ENCODE peak calls at places on chromosome 11, in six cellular contexts. X is trophoblast cell, Q is IMR-90, V is neuronal stem cell, J is mesenchymal stem cell, D is H1. K is an unnamed sample.

GRCh38 chr11:126603486-126603885 is 248.0 kb downstream of the ST3GAL4 start:
- DNase-seq in X (peak; percentile 21), Q (no peak), V (no peak), J (no peak), D (no peak), K (no peak)

GRCh38 chr11:86035164-86035563 is 33.7 kb downstream of the PICALM start:
- DNase-seq in X (no peak), Q (no peak), V (no peak), J (no peak), D (no peak), K (no peak)

GRCh38 chr11:68107689-68108088 is 13.5 kb downstream of the CHKA start:
- DNase-seq in X (no peak), Q (no peak), V (no peak), J (no peak), D (no peak), K (no peak)

GRCh38 chr11:47285969-47286770 is 16.2 kb downstream of the MADD start:
- DNase-seq in X (no peak), Q (no peak), V (no peak), J (no peak), D (no peak), K (no peak)

GRCh38 chr11:65744699-65745042 is 24.1 kb upstream of the RNASEH2C start:
- DNase-seq in X (no peak), Q (no peak), V (no peak), J (no peak), D (no peak), K (no peak)

GRCh38 chr11:92735039-92735438 is 234.4 kb upstream of the MTNR1B start:
- DNase-seq in X (no peak), Q (no peak), V (no peak), J (no peak), D (no peak), K (no peak)

GRCh38 chr11:8577791-8578581 is 16.0 kb downstream of the STK33 start:
- DNase-seq in X (no peak), Q (peak; percentile 43), V (no peak), J (peak; percentile 14), D (no peak), K (no peak)

GRCh38 chr11:10731064-10731680 is 19.9 kb upstream of the CTR9 start:
- DNase-seq in X (no peak), Q (peak; percentile 36), V (no peak), J (no peak), D (no peak), K (no peak)

GRCh38 chr11:12862761-12863469 is 146.2 kb upstream of the RASSF10 start:
- DNase-seq in X (no peak), Q (peak; percentile 85), V (peak; percentile 78), J (peak; percentile 93), D (peak; percentile 63), K (peak; percentile 87)

GRCh38 chr11:57161351-57161750 is 20.4 kb upstream of the LRRC55 start:
- DNase-seq in X (no peak), Q (no peak), V (no peak), J (no peak), D (no peak), K (no peak)

GRCh38 chr11:76663461-76663760 is 7.1 kb downstream of the LRRC32 start:
- DNase-seq in X (no peak), Q (no peak), V (no peak), J (no peak), D (no peak), K (no peak)

GRCh38 chr11:25242928-25243327 is 746.1 kb downstream of the LUZP2 start:
- DNase-seq in X (no peak), Q (no peak), V (no peak), J (no peak), D (no peak), K (no peak)

GRCh38 chr11:45328726-45329125 is 42.6 kb upstream of the SYT13 start:
- DNase-seq in X (no peak), Q (no peak), V (no peak), J (no peak), D (no peak), K (no peak)

GRCh38 chr11:8081591-8082021 is 595 bp downstream of the TUB start:
- DNase-seq in X (no peak), Q (peak; percentile 22), V (no peak), J (peak; percentile 19), D (peak; percentile 73), K (no peak)

GRCh38 chr11:124900464-124900863 is 2.8 kb upstream of the ROBO4 start:
- DNase-seq in X (peak; percentile 7), Q (peak; percentile 93), V (no peak), J (peak; percentile 81), D (peak; percentile 43), K (peak; percentile 40)

GRCh38 chr11:63670738-63671321 is 346 bp downstream of the ATL3 start:
- DNase-seq in X (peak; percentile 20), Q (no peak), V (no peak), J (peak; percentile 65), D (peak; percentile 66), K (peak; percentile 45)

GRCh38 chr11:130580372-130580771 is 131.9 kb downstream of the ADAMTS15 start:
- DNase-seq in X (peak; percentile 78), Q (peak; percentile 84), V (peak; percentile 71), J (peak; percentile 50), D (no peak), K (peak; percentile 76)

GRCh38 chr11:112844530-112844929 is 116.7 kb upstream of the NCAM1 start:
- DNase-seq in X (no peak), Q (no peak), V (peak; percentile 48), J (no peak), D (peak; percentile 22), K (no peak)

GRCh38 chr11:118910309-118911112 is 15.2 kb downstream of the BCL9L start:
- DNase-seq in X (peak; percentile 93), Q (peak; percentile 92), V (no peak), J (peak; percentile 97), D (peak; percentile 79), K (peak; percentile 94)

GRCh38 chr11:128507936-128508335 is 79.4 kb downstream of the ETS1 start:
- DNase-seq in X (no peak), Q (no peak), V (no peak), J (no peak), D (no peak), K (no peak)

GRCh38 chr11:128505449-128506058 is 81.8 kb downstream of the ETS1 start:
- DNase-seq in X (no peak), Q (no peak), V (no peak), J (no peak), D (no peak), K (no peak)

GRCh38 chr11:128506384-128506783 is 81.0 kb downstream of the ETS1 start:
- DNase-seq in X (no peak), Q (no peak), V (no peak), J (no peak), D (no peak), K (no peak)

GRCh38 chr11:128508785-128509518 is 78.4 kb downstream of the ETS1 start:
- DNase-seq in X (no peak), Q (peak; percentile 86), V (no peak), J (peak; percentile 84), D (no peak), K (no peak)

GRCh38 chr11:128506999-128507591 is 80.3 kb downstream of the ETS1 start:
- DNase-seq in X (no peak), Q (peak; percentile 96), V (no peak), J (peak; percentile 96), D (no peak), K (no peak)
- H2AFZ ChIP-seq in X (no peak overlapping the region), Q (peak overlapping the region; percentile 1), V (no peak overlapping the region), J (no peak overlapping the region), D (no peak overlapping the region), K (no peak overlapping the region)

DNA sequence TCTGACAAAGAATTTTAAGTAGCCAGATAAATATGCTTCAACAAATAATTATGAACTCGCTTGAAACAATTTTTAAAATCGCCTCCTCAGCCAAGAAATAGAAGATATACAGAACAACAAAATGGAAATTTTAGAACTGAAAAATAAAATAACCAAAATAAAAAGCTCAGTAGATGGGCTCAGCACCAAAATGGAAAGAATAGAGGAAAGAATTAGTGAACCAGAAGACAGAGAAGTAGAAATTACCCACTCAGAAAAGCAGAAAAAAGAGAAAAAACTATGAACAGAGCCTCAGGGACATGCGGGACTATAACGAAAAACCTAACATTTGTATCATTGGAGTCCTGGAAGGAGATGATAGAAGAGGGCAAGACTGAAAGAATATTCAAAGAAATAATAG is 7.4 kb downstream of the COMMD9 start:
- DNase-seq in X (no peak), Q (no peak), V (no peak), J (no peak), D (no peak), K (no peak)
- H4K8ac ChIP-seq in X (no peak overlapping the region), Q (no peak overlapping the region), V (no peak overlapping the region), J (no peak overlapping the region), D (no peak overlapping the region), K (no peak overlapping the region)

GRCh38 chr11:69284081-69284511 is 9.9 kb upstream of the MYEOV start:
- DNase-seq in X (peak; percentile 84), Q (no peak), V (no peak), J (no peak), D (no peak), K (no peak)

GRCh38 chr11:69283446-69283845 is 10.5 kb upstream of the MYEOV start:
- DNase-seq in X (no peak), Q (no peak), V (no peak), J (no peak), D (no peak), K (no peak)

GRCh38 chr11:69278091-69278867 is 15.7 kb upstream of the MYEOV start:
- DNase-seq in X (peak; percentile 62), Q (no peak), V (no peak), J (no peak), D (no peak), K (no peak)

GRCh38 chr11:69280451-69280850 is 13.5 kb upstream of the MYEOV start:
- DNase-seq in X (no peak), Q (peak; percentile 27), V (no peak), J (no peak), D (no peak), K (no peak)

DNA sequence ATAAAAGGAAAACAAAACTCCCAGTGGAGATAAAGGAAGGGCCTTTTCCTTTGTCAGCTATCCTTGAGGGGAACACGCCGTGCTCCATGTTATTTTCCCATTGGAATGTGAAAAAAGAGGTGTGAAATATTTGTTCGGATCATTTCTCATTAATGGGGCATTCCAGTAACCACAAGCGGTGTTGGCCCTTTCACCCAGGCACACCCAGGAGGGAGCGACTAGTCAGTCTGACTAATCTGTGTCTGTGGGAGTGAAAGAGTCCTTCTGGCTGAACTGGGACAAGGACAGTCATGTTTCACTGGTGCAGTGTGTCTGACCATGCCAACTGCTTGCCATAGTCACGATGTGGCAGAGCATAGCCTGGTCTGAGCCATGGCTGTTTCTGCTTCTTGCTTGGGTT is 13.0 kb upstream of the MYEOV start:
- DNase-seq in X (no peak), Q (peak; percentile 64), V (no peak), J (peak; percentile 72), D (no peak), K (no peak)
- H2AFZ ChIP-seq in X (no peak overlapping the region), Q (peak overlapping the region; percentile 16), V (no peak overlapping the region), J (no peak overlapping the region), D (no peak overlapping the region), K (no peak overlapping the region)

DNA sequence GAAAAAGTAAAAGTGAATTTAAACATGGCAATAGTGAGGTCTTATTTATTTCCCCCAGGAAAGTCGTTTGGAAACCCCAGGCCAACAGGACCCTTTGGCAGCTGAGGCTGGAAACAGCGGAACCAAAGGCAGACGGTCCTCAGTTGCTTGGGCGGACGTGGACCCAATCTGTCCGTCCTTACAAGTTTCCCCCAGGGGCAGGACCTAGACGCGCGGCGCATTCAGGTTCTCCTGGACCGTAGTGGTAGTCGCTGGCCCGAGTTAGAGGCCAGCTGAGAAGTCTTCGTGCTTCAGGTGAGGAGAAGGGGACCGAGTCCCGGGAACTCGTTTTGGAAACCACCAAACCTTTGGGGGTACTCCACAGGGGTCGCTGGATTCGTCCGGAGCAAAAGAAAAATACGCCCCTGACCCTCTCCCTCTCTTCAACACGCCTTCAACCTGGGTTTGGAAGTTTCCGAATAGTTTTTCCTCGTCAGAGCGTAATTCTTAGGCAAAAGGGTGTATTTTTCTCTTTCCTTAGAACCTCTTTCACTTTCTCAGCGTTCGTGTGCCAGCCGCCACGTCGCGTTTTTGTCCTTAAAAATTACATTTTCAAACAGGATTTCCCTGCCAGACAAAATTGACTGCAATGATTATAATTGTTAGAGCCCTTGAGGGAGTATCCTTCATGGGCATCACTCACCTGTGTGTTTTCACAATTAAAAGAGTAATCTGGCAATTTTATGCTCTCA is 2.1 kb downstream of the METTL15 start:
- DNase-seq in X (peak; percentile 64), Q (peak; percentile 78), V (peak; percentile 35), J (peak; percentile 83), D (peak; percentile 66), K (peak; percentile 68)
- H4K8ac ChIP-seq in X (peak overlapping the region; percentile 99), Q (peak overlapping the region; percentile 92), V (no peak overlapping the region), J (peak overlapping the region; percentile 78), D (peak overlapping the region; percentile 97), K (no peak overlapping the region)

K was measured in H9.